ENCODE peak calls at places on chromosome 3, in eight cellular contexts. One of them, this sample, is unnamed.

GRCh38 chr3:107236661-107237375 is 140.4 kb upstream of the CCDC54 start:
- DNase-seq in HFF-Myc: no peak
- DNase-seq in retinal pigment epithelial cell: no peak
- DNase-seq in HL-60: no peak
- DNase-seq in CD8-positive, alpha-beta memory T cell: no peak
- DNase-seq in fibroblast of lung: no peak
- DNase-seq in heart left ventricle: no peak
- DNase-seq in sigmoid colon: no peak
- DNase-seq in this sample: no peak

GRCh38 chr3:53775834-53776251 is 70.4 kb downstream of the CHDH start:
- DNase-seq in retinal pigment epithelial cell: no peak
- DNase-seq in CD8-positive, alpha-beta memory T cell: no peak
- DNase-seq in sigmoid colon: no peak
- DNase-seq in HFF-Myc: no peak
- DNase-seq in HL-60: no peak
- DNase-seq in fibroblast of lung: no peak
- DNase-seq in heart left ventricle: no peak
- DNase-seq in this sample: peak

GRCh38 chr3:188439080-188439479 is 285.1 kb downstream of the LPP start:
- DNase-seq in retinal pigment epithelial cell: no peak
- DNase-seq in HFF-Myc: no peak
- DNase-seq in sigmoid colon: no peak
- DNase-seq in CD8-positive, alpha-beta memory T cell: no peak
- DNase-seq in heart left ventricle: no peak
- DNase-seq in fibroblast of lung: peak
- DNase-seq in HL-60: peak
- DNase-seq in this sample: no peak

GRCh38 chr3:66280304-66280703 is 59.5 kb downstream of the SLC25A26 start:
- DNase-seq in CD8-positive, alpha-beta memory T cell: no peak
- DNase-seq in HL-60: no peak
- DNase-seq in sigmoid colon: no peak
- DNase-seq in heart left ventricle: no peak
- DNase-seq in fibroblast of lung: peak
- DNase-seq in retinal pigment epithelial cell: no peak
- DNase-seq in HFF-Myc: no peak
- DNase-seq in this sample: no peak

GRCh38 chr3:36784012-36784763 is 19.8 kb upstream of the DCLK3 start:
- DNase-seq in retinal pigment epithelial cell: no peak
- DNase-seq in HL-60: no peak
- DNase-seq in sigmoid colon: no peak
- DNase-seq in HFF-Myc: no peak
- DNase-seq in heart left ventricle: no peak
- DNase-seq in CD8-positive, alpha-beta memory T cell: no peak
- DNase-seq in fibroblast of lung: no peak
- DNase-seq in this sample: peak

GRCh38 chr3:113286524-113286923 is 75.2 kb downstream of the BOC start:
- DNase-seq in HFF-Myc: no peak
- DNase-seq in sigmoid colon: no peak
- DNase-seq in fibroblast of lung: no peak
- DNase-seq in heart left ventricle: no peak
- DNase-seq in retinal pigment epithelial cell: no peak
- DNase-seq in CD8-positive, alpha-beta memory T cell: no peak
- DNase-seq in HL-60: no peak
- DNase-seq in this sample: no peak

GRCh38 chr3:55416381-55416821 is 70.7 kb downstream of the WNT5A start:
- DNase-seq in CD8-positive, alpha-beta memory T cell: no peak
- DNase-seq in sigmoid colon: no peak
- DNase-seq in fibroblast of lung: peak
- DNase-seq in HL-60: no peak
- DNase-seq in retinal pigment epithelial cell: peak
- DNase-seq in HFF-Myc: peak
- DNase-seq in heart left ventricle: no peak
- DNase-seq in this sample: peak

GRCh38 chr3:32945136-32945535 is 6.3 kb upstream of the CCR4 start:
- DNase-seq in HL-60: no peak
- DNase-seq in CD8-positive, alpha-beta memory T cell: no peak
- DNase-seq in retinal pigment epithelial cell: no peak
- DNase-seq in heart left ventricle: no peak
- DNase-seq in fibroblast of lung: peak
- DNase-seq in sigmoid colon: no peak
- DNase-seq in HFF-Myc: no peak
- DNase-seq in this sample: no peak

GRCh38 chr3:31941230-31941632 is 39.8 kb downstream of the OSBPL10 start:
- DNase-seq in CD8-positive, alpha-beta memory T cell: no peak
- DNase-seq in retinal pigment epithelial cell: peak
- DNase-seq in fibroblast of lung: peak
- DNase-seq in heart left ventricle: peak
- DNase-seq in HFF-Myc: no peak
- DNase-seq in sigmoid colon: no peak
- DNase-seq in HL-60: no peak
- DNase-seq in this sample: no peak

GRCh38 chr3:57597973-57598351 is 818 bp upstream of the ARF4 start:
- DNase-seq in sigmoid colon: no peak
- DNase-seq in HL-60: no peak
- DNase-seq in heart left ventricle: no peak
- DNase-seq in fibroblast of lung: peak
- DNase-seq in CD8-positive, alpha-beta memory T cell: peak
- DNase-seq in retinal pigment epithelial cell: no peak
- DNase-seq in HFF-Myc: no peak
- DNase-seq in this sample: no peak

GRCh38 chr3:53109190-53109589 is 21.0 kb downstream of the RFT1 start:
- DNase-seq in HFF-Myc: peak
- DNase-seq in HL-60: no peak
- DNase-seq in sigmoid colon: no peak
- DNase-seq in retinal pigment epithelial cell: no peak
- DNase-seq in CD8-positive, alpha-beta memory T cell: no peak
- DNase-seq in heart left ventricle: no peak
- DNase-seq in fibroblast of lung: peak
- DNase-seq in this sample: peak

GRCh38 chr3:17009831-17010230 is 125.1 kb downstream of the PLCL2 start:
- DNase-seq in HL-60: no peak
- DNase-seq in fibroblast of lung: no peak
- DNase-seq in HFF-Myc: no peak
- DNase-seq in retinal pigment epithelial cell: no peak
- DNase-seq in heart left ventricle: no peak
- DNase-seq in CD8-positive, alpha-beta memory T cell: no peak
- DNase-seq in sigmoid colon: no peak
- DNase-seq in this sample: no peak

GRCh38 chr3:35723480-35724097 is 84.3 kb downstream of the ARPP21 start:
- DNase-seq in heart left ventricle: no peak
- DNase-seq in sigmoid colon: no peak
- DNase-seq in HL-60: no peak
- DNase-seq in retinal pigment epithelial cell: peak
- DNase-seq in CD8-positive, alpha-beta memory T cell: no peak
- DNase-seq in fibroblast of lung: peak
- DNase-seq in HFF-Myc: no peak
- DNase-seq in this sample: no peak

GRCh38 chr3:127141921-127142730 is 50.8 kb upstream of the PRR23E start:
- DNase-seq in fibroblast of lung: no peak
- DNase-seq in CD8-positive, alpha-beta memory T cell: no peak
- DNase-seq in HFF-Myc: no peak
- DNase-seq in sigmoid colon: peak
- DNase-seq in HL-60: no peak
- DNase-seq in heart left ventricle: no peak
- DNase-seq in retinal pigment epithelial cell: no peak
- DNase-seq in this sample: no peak

GRCh38 chr3:194880940-194881925 is 195.6 kb downstream of the FAM43A start:
- DNase-seq in fibroblast of lung: no peak
- DNase-seq in CD8-positive, alpha-beta memory T cell: no peak
- DNase-seq in heart left ventricle: no peak
- DNase-seq in sigmoid colon: no peak
- DNase-seq in HL-60: peak
- DNase-seq in retinal pigment epithelial cell: no peak
- DNase-seq in HFF-Myc: no peak
- DNase-seq in this sample: no peak

GRCh38 chr3:175111036-175111435 is 251.9 kb downstream of the NAALADL2 start:
- DNase-seq in retinal pigment epithelial cell: peak
- DNase-seq in CD8-positive, alpha-beta memory T cell: no peak
- DNase-seq in heart left ventricle: no peak
- DNase-seq in HL-60: no peak
- DNase-seq in sigmoid colon: no peak
- DNase-seq in fibroblast of lung: peak
- DNase-seq in HFF-Myc: peak
- DNase-seq in this sample: peak

GRCh38 chr3:106006001-106006400 is 137.2 kb upstream of the CBLB start:
- DNase-seq in fibroblast of lung: peak
- DNase-seq in CD8-positive, alpha-beta memory T cell: no peak
- DNase-seq in HFF-Myc: no peak
- DNase-seq in HL-60: no peak
- DNase-seq in retinal pigment epithelial cell: peak
- DNase-seq in heart left ventricle: no peak
- DNase-seq in sigmoid colon: no peak
- DNase-seq in this sample: peak

GRCh38 chr3:144737281-144737680 is 765.7 kb downstream of the DIPK2A start:
- DNase-seq in retinal pigment epithelial cell: no peak
- DNase-seq in HL-60: no peak
- DNase-seq in CD8-positive, alpha-beta memory T cell: no peak
- DNase-seq in heart left ventricle: no peak
- DNase-seq in HFF-Myc: no peak
- DNase-seq in sigmoid colon: no peak
- DNase-seq in fibroblast of lung: no peak
- DNase-seq in this sample: no peak

GRCh38 chr3:34155108-34155507 is 356.7 kb downstream of the PDCD6IP start:
- DNase-seq in fibroblast of lung: no peak
- DNase-seq in HL-60: no peak
- DNase-seq in retinal pigment epithelial cell: no peak
- DNase-seq in heart left ventricle: no peak
- DNase-seq in HFF-Myc: no peak
- DNase-seq in CD8-positive, alpha-beta memory T cell: no peak
- DNase-seq in sigmoid colon: no peak
- DNase-seq in this sample: no peak

GRCh38 chr3:77795013-77795412 is 755.1 kb downstream of the ROBO2 start:
- DNase-seq in CD8-positive, alpha-beta memory T cell: no peak
- DNase-seq in retinal pigment epithelial cell: no peak
- DNase-seq in sigmoid colon: no peak
- DNase-seq in HL-60: no peak
- DNase-seq in fibroblast of lung: no peak
- DNase-seq in HFF-Myc: no peak
- DNase-seq in heart left ventricle: no peak
- DNase-seq in this sample: no peak

DNA sequence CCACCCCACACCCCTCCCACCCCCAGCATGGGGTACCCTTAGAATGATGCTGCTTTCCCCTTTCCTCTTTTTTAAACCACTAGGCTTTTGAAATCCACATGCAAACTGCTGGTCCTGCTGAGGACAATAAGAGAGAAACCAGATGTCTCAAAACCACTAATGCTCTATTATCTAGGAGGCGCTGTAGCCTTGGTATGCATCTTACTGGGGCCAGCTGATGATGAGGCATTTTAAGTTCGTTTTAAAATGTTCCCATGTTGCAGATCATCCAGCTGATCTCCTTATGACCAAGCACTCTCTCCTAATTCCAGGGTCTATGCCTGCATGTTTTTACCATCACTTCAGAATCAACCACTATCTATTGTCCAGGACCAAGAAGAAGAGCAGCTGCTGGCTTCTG is 1.3 kb downstream of the NME9 start:
- DNase-seq in fibroblast of lung: peak
- DNase-seq in CD8-positive, alpha-beta memory T cell: no peak
- DNase-seq in HFF-Myc: no peak
- DNase-seq in HL-60: no peak
- DNase-seq in heart left ventricle: no peak
- DNase-seq in retinal pigment epithelial cell: no peak
- DNase-seq in sigmoid colon: no peak
- DNase-seq in this sample: peak
- H3K4me3 ChIP-seq in fibroblast of lung: no peak
- H3K4me3 ChIP-seq in CD8-positive, alpha-beta memory T cell: no peak
- H3K4me3 ChIP-seq in HFF-Myc: no peak
- H3K4me3 ChIP-seq in HL-60: no peak
- H3K4me3 ChIP-seq in heart left ventricle: no peak
- H3K4me3 ChIP-seq in retinal pigment epithelial cell: no peak
- H3K4me3 ChIP-seq in sigmoid colon: no peak
- H3K4me3 ChIP-seq in this sample: no peak

DNA sequence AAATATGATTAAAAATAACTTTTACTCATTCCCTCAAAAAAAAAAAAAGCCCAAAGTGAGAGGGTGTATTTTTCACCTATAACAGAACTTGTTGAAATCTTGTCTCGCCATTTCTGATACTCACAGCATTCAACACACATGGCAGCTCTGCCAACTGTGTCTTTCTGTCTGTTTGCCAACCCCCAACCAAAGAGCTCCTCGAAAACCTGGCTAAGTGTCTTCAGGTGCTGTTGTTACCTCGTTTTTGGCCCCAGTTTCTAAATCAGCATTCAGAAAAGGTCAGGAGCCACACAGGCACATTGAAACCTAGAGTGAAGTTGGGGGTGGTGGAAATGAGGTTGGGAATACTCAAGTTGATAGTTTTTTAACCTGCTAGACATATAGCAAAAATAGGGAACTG is 123.5 kb downstream of the TMEM108 start:
- DNase-seq in HL-60: no peak
- DNase-seq in HFF-Myc: no peak
- DNase-seq in heart left ventricle: no peak
- DNase-seq in sigmoid colon: no peak
- DNase-seq in CD8-positive, alpha-beta memory T cell: no peak
- DNase-seq in retinal pigment epithelial cell: no peak
- DNase-seq in fibroblast of lung: no peak
- DNase-seq in this sample: no peak
- H3K4me3 ChIP-seq in HL-60: no peak
- H3K4me3 ChIP-seq in HFF-Myc: no peak
- H3K4me3 ChIP-seq in heart left ventricle: no peak
- H3K4me3 ChIP-seq in sigmoid colon: no peak
- H3K4me3 ChIP-seq in CD8-positive, alpha-beta memory T cell: no peak
- H3K4me3 ChIP-seq in retinal pigment epithelial cell: no peak
- H3K4me3 ChIP-seq in fibroblast of lung: no peak
- H3K4me3 ChIP-seq in this sample: no peak

DNA sequence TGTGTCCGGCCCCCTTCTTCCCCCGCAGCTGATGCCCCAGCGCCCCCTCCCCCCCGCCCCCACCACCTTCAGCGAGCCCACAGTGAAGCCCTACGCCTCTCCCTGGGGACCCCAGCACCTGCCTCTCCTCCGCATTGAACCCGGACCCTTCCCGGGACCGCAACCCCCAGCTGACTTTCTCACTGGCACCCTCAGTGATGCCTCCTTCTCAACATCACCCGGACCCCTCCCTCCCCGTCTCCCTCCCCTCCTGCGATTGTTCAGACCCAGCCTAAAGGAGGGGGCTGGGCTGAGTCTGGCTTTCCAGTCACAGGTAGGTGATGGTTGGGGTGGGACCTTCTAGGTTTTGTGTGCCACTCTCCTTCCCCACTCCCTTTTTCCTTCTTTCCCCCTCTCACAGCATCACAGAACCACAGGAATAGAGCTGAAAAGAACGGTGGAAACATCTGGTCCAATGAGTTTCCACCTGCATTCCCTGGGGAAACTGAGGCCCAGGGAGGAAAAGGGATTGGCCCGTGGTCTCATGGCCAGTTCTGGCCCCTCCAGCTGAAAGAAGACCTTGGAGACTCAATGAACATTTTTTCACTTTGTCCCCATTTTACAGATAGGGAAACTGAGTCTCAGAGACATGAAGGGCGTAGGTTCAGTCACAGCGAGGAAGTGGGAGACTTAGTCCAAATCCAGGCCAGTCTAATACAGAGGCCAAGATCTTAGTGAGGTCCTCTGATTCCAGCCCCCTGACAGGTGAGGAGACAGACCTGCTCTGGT is 828 bp downstream of the CAND2 start:
- DNase-seq in fibroblast of lung: no peak
- DNase-seq in HL-60: no peak
- DNase-seq in HFF-Myc: no peak
- DNase-seq in heart left ventricle: no peak
- DNase-seq in CD8-positive, alpha-beta memory T cell: no peak
- DNase-seq in retinal pigment epithelial cell: no peak
- DNase-seq in sigmoid colon: no peak
- DNase-seq in this sample: no peak
- H3K4me3 ChIP-seq in fibroblast of lung: no peak
- H3K4me3 ChIP-seq in HL-60: no peak
- H3K4me3 ChIP-seq in HFF-Myc: peak
- H3K4me3 ChIP-seq in heart left ventricle: peak
- H3K4me3 ChIP-seq in CD8-positive, alpha-beta memory T cell: no peak
- H3K4me3 ChIP-seq in retinal pigment epithelial cell: peak
- H3K4me3 ChIP-seq in sigmoid colon: peak
- H3K4me3 ChIP-seq in this sample: peak

GRCh38 chr3:182730675-182731042 is 62.6 kb upstream of the ATP11B start:
- DNase-seq in HL-60: no peak
- DNase-seq in HFF-Myc: no peak
- DNase-seq in sigmoid colon: no peak
- DNase-seq in heart left ventricle: no peak
- DNase-seq in CD8-positive, alpha-beta memory T cell: no peak
- DNase-seq in retinal pigment epithelial cell: no peak
- DNase-seq in fibroblast of lung: no peak
- DNase-seq in this sample: no peak
- H3K4me3 ChIP-seq in HL-60: no peak
- H3K4me3 ChIP-seq in HFF-Myc: no peak
- H3K4me3 ChIP-seq in sigmoid colon: no peak
- H3K4me3 ChIP-seq in heart left ventricle: no peak
- H3K4me3 ChIP-seq in CD8-positive, alpha-beta memory T cell: no peak
- H3K4me3 ChIP-seq in retinal pigment epithelial cell: no peak
- H3K4me3 ChIP-seq in fibroblast of lung: no peak
- H3K4me3 ChIP-seq in this sample: no peak

This sample was measured in AG10803.